ENCODE peak calls at places on chromosomes 7 and 10, in four cellular contexts. H is K562, F is SK-N-SH, I is GM12878. L is an unnamed sample.

GRCh38 chr10:103433858-103434257 is 18.3 kb downstream of the CALHM2 start:
- DNase-seq in H (no peak), F (no peak), I (no peak), L (no peak)

GRCh38 chr7:104982773-104983619 is 31.0 kb upstream of the KMT2E start:
- DNase-seq in H (no peak), F (no peak), I (no peak), L (no peak)

GRCh38 chr10:35462491-35462934 is 126.2 kb downstream of the CCNY start:
- DNase-seq in H (no peak), F (no peak), I (no peak), L (peak; percentile 56)

GRCh38 chr7:94701555-94701973 is 45.6 kb upstream of the SGCE start:
- DNase-seq in H (no peak), F (no peak), I (no peak), L (peak; percentile 99)

GRCh38 chr10:119296703-119297102 is 89.3 kb downstream of the GRK5 start:
- DNase-seq in H (no peak), F (no peak), I (no peak), L (no peak)

GRCh38 chr7:82605247-82605864 is 161.8 kb upstream of the CACNA2D1 start:
- DNase-seq in H (peak; percentile 43), F (peak; percentile 65), I (no peak), L (peak; percentile 6)

GRCh38 chr7:74718336-74718735 is 55.5 kb upstream of the NCF1 start:
- DNase-seq in H (no peak), F (no peak), I (no peak), L (no peak)

GRCh38 chr7:110604206-110604605 is 486.7 kb upstream of the LRRN3 start:
- DNase-seq in H (no peak), F (no peak), I (no peak), L (no peak)

GRCh38 chr10:110141747-110142625 is 65.4 kb upstream of the MXI1 start:
- DNase-seq in H (no peak), F (no peak), I (no peak), L (peak; percentile 18)

GRCh38 chr10:14617850-14618249 is 156.8 kb downstream of the FAM107B start:
- DNase-seq in H (no peak), F (no peak), I (no peak), L (no peak)

GRCh38 chr10:132408367-132408781 is 11.4 kb downstream of the PWWP2B start:
- DNase-seq in H (no peak), F (no peak), I (no peak), L (no peak)

GRCh38 chr10:24307173-24307572 is 98.2 kb downstream of the KIAA1217 start:
- DNase-seq in H (no peak), F (no peak), I (no peak), L (no peak)

GRCh38 chr7:151117565-151117964 is 31.3 kb downstream of the AGAP3 start:
- DNase-seq in H (no peak), F (no peak), I (no peak), L (no peak)

GRCh38 chr7:82247814-82248433 is 195.7 kb downstream of the CACNA2D1 start:
- DNase-seq in H (no peak), F (peak; percentile 41), I (no peak), L (no peak)

GRCh38 chr7:107138696-107139420 is 29.9 kb upstream of the HBP1 start:
- DNase-seq in H (no peak), F (no peak), I (no peak), L (no peak)

DNA sequence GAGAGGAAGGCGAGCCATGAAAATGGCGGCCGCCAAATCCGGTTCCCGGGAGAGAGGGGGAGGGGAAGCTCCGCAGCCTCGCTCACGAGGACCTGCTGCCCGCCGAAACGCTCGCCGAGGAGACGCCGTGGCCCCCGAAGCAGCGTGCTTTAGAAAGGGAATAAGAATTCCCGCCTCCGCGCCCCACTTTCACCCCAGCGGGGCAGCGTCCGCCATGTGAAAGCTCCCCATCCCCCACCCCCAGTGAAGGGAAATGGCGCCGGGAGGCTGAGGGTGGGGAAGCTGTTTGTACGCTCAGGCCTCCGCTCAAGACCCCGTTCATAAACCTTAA is 468 bp downstream of the HNRNPA2B1 start:
- DNase-seq in H (peak; percentile 47), F (peak; percentile 71), I (no peak), L (no peak)
- TF ChIP-seq RFX5 in H (no peak), F (no peak), I (no peak), L (no peak)

DNA sequence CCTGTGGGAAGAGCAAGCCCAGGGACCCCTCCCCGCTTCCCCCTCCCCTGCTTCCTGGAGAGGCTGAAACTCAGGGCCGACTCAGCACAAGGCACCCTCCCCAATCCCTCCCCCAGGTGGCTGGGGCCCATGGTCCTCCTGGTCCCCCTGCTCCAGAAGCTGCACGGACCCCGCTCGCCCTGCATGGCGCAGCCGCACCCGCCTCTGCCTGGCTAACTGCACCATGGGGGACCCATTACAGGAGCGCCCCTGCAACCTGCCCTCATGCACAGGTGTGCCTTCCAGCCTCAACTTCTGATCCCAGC is 19.7 kb upstream of the ZNF862 start:
- DNase-seq in H (no peak), F (no peak), I (no peak), L (no peak)
- TF ChIP-seq NFIC in H (no peak), F (no peak), I (no peak), L (no peak)

DNA sequence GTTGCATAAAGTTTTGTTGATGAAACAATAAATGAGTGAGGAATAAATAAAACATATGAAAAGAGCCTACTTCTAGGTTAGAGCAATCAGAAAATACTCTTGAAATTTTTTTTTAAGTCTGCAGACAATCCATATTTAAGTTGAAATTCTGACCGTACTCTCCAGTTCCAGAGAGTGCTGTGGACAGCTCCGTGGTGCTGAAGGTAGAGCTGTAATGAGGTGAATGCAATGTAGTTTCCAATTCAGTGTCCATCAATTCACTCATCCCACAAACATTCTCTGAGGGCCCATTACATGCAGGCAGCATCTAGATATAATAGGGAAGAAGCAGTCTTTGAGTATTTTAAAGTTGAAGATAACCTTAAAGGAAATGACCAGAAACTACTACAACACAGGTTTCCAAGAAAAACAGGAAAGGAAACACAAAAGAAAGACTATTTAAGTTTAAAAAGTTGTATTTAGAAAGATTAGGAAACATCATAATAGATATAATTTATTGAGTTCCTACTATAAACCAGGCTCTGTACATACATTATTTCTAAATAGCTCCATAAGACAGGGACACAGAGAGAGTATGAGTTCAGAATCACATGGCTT is 44.0 kb upstream of the CRTAC1 start:
- DNase-seq in H (peak; percentile 14), F (no peak), I (no peak), L (no peak)
- TF ChIP-seq YY1 in H (no peak), F (no peak), I (no peak), L (no peak)

GRCh38 chr10:61029411-61029810 is 85.4 kb upstream of the RHOBTB1 start:
- DNase-seq in H (no peak), F (no peak), I (no peak), L (no peak)
- TF ChIP-seq RFX5 in H (no peak), F (no peak), I (no peak), L (no peak)

GRCh38 chr7:44673324-44673723 is 66.9 kb downstream of the OGDH start:
- DNase-seq in H (no peak), F (no peak), I (no peak), L (no peak)
- TF ChIP-seq NFIC in H (no peak), F (no peak), I (no peak), L (no peak)

GRCh38 chr7:43550427-43550826 is 32.5 kb upstream of the STK17A start:
- DNase-seq in H (no peak), F (no peak), I (no peak), L (no peak)
- TF ChIP-seq YY1 in H (no peak), F (no peak), I (no peak), L (no peak)

GRCh38 chr7:130662426-130662825 is 6.1 kb downstream of the COPG2 start:
- DNase-seq in H (no peak), F (no peak), I (no peak), L (no peak)
- TF ChIP-seq RFX5 in H (no peak), F (no peak), I (no peak), L (no peak)

DNA sequence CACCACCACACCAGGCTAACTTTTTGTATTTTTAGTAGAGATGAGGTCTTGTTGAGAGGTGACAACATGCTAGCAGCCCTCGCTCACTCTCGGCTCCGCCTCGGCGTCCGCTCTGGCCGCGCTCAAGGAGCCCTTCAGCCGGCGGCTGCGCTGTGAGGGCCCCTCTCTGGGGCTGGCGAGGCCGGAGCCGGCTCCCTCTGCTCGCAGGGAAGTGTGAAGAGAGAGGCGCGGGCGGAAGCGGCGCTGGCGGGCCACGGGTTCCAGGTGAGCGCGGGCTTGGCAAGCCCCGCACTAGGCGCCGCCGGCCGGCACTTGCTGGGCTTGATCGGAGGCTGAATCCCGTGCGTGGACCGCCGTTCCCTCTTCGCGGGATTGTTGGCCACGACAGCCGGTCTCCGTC is 83.0 kb downstream of the EEPD1 start:
- DNase-seq in H (no peak), F (no peak), I (no peak), L (no peak)
- TF ChIP-seq NFIC in H (no peak), F (no peak), I (no peak), L (no peak)